ENCODE peak calls at places on chromosomes 4 and X, in four cellular contexts. A is K562, P is A549, Y is HepG2. H is an unnamed sample.

GRCh38 chrX:150303386-150304097 is 59.6 kb upstream of the MAMLD1 start:
- DNase-seq in A (no peak), P (no peak), Y (no peak), H (no peak)

GRCh38 chr4:48275247-48275646 is 5.6 kb upstream of the TEC start:
- DNase-seq in A (no peak), P (peak), Y (peak), H (peak)

GRCh38 chr4:108051343-108051742 is 61.7 kb downstream of the HADH start:
- DNase-seq in A (no peak), P (no peak), Y (no peak), H (no peak)

GRCh38 chr4:173367946-173368345 is 2.8 kb upstream of the SAP30 start:
- DNase-seq in A (no peak), P (no peak), Y (no peak), H (peak)

GRCh38 chr4:75512336-75513211 is 1.6 kb downstream of the RCHY1 start:
- DNase-seq in A (peak), P (no peak), Y (peak), H (peak)

GRCh38 chrX:37926700-37927099 is 79.3 kb upstream of the DYNLT3 start:
- DNase-seq in A (peak), P (peak), Y (peak), H (peak)

GRCh38 chrX:110178179-110178865 is 139.6 kb downstream of the AMMECR1 start:
- DNase-seq in A (peak), P (no peak), Y (no peak), H (no peak)

GRCh38 chr4:176383273-176384077 is 63.7 kb downstream of the SPCS3 start:
- DNase-seq in A (no peak), P (no peak), Y (no peak), H (peak)

GRCh38 chrX:35115205-35115604 is 172.6 kb downstream of the FAM47B start:
- DNase-seq in A (no peak), P (no peak), Y (no peak), H (peak)

GRCh38 chr4:128725405-128725804 is 84.1 kb upstream of the JADE1 start:
- DNase-seq in A (no peak), P (no peak), Y (peak), H (no peak)

GRCh38 chrX:12319012-12319519 is 180.8 kb downstream of the FRMPD4 start:
- DNase-seq in A (no peak), P (no peak), Y (no peak), H (no peak)

GRCh38 chr4:135532132-135532531 is 1330.5 kb upstream of the PABPC4L start:
- DNase-seq in A (no peak), P (no peak), Y (no peak), H (no peak)

GRCh38 chrX:74656079-74656745 is 41.8 kb upstream of the RLIM start:
- DNase-seq in A (no peak), P (no peak), Y (no peak), H (peak)

GRCh38 chr4:89765966-89766365 is 71.0 kb downstream of the SNCA start:
- DNase-seq in A (no peak), P (no peak), Y (no peak), H (peak)

GRCh38 chr4:25320374-25321172 is 8.0 kb downstream of the ZCCHC4 start:
- DNase-seq in A (no peak), P (peak), Y (no peak), H (peak)

GRCh38 chr4:186557486-186557885 is 2.1 kb upstream of the MTNR1A start:
- DNase-seq in A (no peak), P (no peak), Y (no peak), H (peak)

GRCh38 chr4:145879598-145879997 is 59.0 kb downstream of the ZNF827 start:
- DNase-seq in A (no peak), P (no peak), Y (no peak), H (peak)
- TF ChIP-seq MAZ in A (no peak), P (no peak), Y (no peak), H (no peak)

GRCh38 chr4:15043922-15044321 is 41.6 kb downstream of the CPEB2 start:
- DNase-seq in A (no peak), P (no peak), Y (no peak), H (no peak)

GRCh38 chr4:15042529-15043167 is 40.4 kb downstream of the CPEB2 start:
- DNase-seq in A (no peak), P (no peak), Y (no peak), H (no peak)

GRCh38 chr4:15040916-15041463 is 38.7 kb downstream of the CPEB2 start:
- DNase-seq in A (no peak), P (no peak), Y (no peak), H (peak)

GRCh38 chr4:15037923-15038541 is 35.8 kb downstream of the CPEB2 start:
- DNase-seq in A (no peak), P (no peak), Y (no peak), H (peak)

DNA sequence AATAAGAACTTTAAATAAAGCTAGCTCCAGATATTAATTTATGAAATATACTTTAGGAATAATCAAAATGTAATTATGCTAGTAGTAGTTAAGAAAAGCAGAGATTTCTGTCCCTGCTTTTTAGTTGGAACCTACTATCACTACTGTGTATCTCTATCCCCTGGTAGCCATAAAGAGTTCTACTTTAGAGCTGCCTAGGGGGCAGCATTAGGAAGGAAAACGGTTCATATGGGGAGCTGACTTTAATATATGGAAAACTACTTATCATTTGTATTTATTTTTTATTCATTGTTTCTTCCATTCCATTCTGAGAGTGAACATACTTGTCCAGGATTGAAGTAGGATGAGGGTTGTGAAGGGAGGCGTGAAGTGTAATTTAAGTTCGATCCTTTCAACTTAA is 40.9 kb downstream of the CPEB2 start:
- DNase-seq in A (peak), P (no peak), Y (peak), H (no peak)
- TF ChIP-seq CTCF in A (peak), P (peak), Y (peak), H (no peak)

DNA sequence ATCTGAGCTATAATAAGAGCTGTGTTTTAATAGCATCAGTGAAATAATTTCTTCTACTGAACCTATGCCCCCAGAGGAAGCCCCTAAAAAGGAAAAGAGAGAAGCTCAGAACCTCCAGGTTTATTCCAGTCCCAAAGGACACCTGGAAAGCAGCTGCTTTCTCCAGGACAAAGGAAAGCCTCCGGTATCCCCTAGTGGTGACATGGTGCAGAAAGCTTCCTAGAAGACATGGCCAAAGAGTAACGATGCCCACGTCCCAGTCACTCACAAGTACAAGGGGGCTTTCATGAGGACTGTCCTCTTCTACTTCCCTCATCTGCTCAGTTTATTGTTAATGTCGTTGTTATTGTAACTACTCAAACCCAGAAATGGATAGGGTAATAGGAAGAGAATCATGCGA is 343.9 kb downstream of the UNC5C start:
- DNase-seq in A (peak), P (peak), Y (peak), H (no peak)
- TF ChIP-seq MAZ in A (no peak), P (no peak), Y (no peak), H (no peak)

DNA sequence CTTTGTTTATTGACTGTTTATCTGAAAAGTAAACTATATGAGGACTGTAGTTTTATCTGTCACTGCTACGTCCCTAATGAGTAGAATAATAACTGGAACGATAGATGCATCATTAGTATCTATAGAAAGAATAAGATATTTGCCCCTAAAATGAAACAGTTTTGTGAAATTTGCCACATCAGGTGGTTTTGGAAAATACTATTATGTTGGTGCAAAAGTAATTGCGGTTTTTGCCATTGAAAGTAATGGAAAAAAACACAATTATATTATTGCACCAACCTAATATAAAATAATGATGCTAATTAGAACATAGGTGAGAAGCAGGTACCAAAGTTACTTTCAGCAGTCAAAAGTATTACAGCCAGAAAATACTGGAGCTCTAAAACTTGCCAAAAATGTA is 158.3 kb downstream of the PABPC4L start:
- DNase-seq in A (no peak), P (no peak), Y (no peak), H (no peak)
- TF ChIP-seq CTCF in A (no peak), P (no peak), Y (no peak), H (no peak)

DNA sequence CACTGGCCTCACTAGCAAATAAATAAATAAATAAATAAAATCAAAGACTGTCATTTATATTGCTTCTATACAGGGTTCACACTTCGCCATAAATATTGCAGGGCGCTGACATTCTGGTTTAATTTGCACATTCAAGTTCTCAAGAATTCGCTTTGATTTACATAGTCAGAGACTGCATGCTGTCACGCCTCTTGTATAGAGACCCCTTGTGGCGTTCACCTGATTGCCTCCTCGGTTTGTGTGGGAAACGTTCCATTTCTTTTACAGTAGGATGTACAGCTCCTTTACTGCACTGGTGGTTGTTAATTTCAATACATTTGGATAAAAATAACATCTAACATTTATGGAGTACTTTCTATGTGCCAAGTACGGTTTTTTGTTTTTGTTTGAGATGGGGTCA is 71.3 kb upstream of the ADGRG2 start:
- DNase-seq in A (no peak), P (no peak), Y (peak), H (no peak)
- TF ChIP-seq MAZ in A (no peak), P (no peak), Y (no peak), H (no peak)

GRCh38 chr4:122635205-122635604 is 14.3 kb upstream of the IL21 start:
- DNase-seq in A (no peak), P (no peak), Y (no peak), H (no peak)

GRCh38 chr4:122633211-122633610 is 12.3 kb upstream of the IL21 start:
- DNase-seq in A (no peak), P (no peak), Y (no peak), H (no peak)

GRCh38 chr4:122643257-122643656 is 22.4 kb upstream of the IL21 start:
- DNase-seq in A (no peak), P (no peak), Y (no peak), H (no peak)

GRCh38 chr4:122636697-122637096 is 15.8 kb upstream of the IL21 start:
- DNase-seq in A (no peak), P (no peak), Y (no peak), H (no peak)

GRCh38 chr4:122639181-122639580 is 18.3 kb upstream of the IL21 start:
- DNase-seq in A (no peak), P (no peak), Y (no peak), H (no peak)
- TF ChIP-seq CTCF in A (no peak), P (no peak), Y (no peak), H (no peak)

GRCh38 chr4:105634402-105634801 is 74.1 kb downstream of the INTS12 start:
- DNase-seq in A (no peak), P (no peak), Y (no peak), H (no peak)
- TF ChIP-seq MAZ in A (no peak), P (no peak), Y (no peak), H (no peak)

GRCh38 chrX:118183606-118184005 is 67.0 kb upstream of the KLHL13 start:
- DNase-seq in A (no peak), P (no peak), Y (no peak), H (no peak)
- TF ChIP-seq CTCF in A (peak), P (no peak), Y (peak), H (peak)

DNA sequence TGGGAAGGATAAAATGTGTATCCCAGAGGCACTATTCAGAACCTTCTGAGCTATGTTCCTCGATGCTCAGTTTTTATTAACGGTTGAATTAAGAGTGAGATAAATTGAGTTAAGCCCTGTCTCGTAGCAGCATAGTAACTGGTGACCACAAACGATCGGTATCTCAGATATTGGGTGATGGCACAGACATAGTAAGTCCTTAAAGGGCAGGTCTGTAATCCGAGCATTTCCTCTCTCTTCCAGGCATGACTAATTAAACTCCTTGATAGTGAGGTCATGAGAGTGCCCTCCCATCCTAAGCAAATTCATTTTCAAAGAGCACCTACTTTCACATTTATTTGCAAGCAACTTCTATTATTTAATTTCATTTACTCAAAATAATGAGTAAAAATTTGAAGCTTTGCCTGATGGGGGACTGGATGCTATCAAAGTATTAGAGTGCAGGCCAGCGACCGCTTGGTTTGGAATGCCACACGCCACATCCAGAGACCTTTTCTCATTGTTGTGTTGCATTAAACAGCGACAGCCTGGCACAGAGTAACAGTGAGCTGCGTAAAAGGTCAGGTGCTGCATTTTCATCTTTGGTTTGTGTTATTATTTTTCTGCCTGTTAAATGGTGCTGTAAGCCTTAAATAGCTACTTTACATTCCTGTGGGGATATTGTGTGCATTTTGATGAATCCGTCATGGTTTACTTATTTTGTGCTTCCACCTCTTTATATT is 101.9 kb downstream of the PCDH7 start:
- DNase-seq in A (no peak), P (no peak), Y (no peak), H (peak)
- TF ChIP-seq MAZ in A (no peak), P (no peak), Y (no peak), H (no peak)

GRCh38 chr4:99998062-99998880 is 48.2 kb upstream of the H2AZ1 start:
- DNase-seq in A (no peak), P (peak), Y (peak), H (peak)
- TF ChIP-seq CTCF in A (peak), P (peak), Y (peak), H (peak)